ENCODE peak calls at places on chromosome 21, in seven cellular contexts. One of them, this sample, is unnamed.
A peak's percentile ranks its signal among the peaks of the same experiment; 100 is the strongest.

GRCh38 chr21:29190920-29191319 is 60.5 kb downstream of the MAP3K7CL start:
- DNase-seq in trophoblast cell: peak; percentile 14
- DNase-seq in IMR-90: peak; percentile 58
- DNase-seq in mesendoderm: no peak
- DNase-seq in neuronal stem cell: no peak
- DNase-seq in mesenchymal stem cell: peak; percentile 73
- DNase-seq in H1: no peak
- DNase-seq in this sample: no peak

GRCh38 chr21:40049031-40049958 is 182.1 kb downstream of the PCP4 start:
- DNase-seq in trophoblast cell: peak; percentile 19
- DNase-seq in IMR-90: peak; percentile 11
- DNase-seq in mesendoderm: no peak
- DNase-seq in neuronal stem cell: no peak
- DNase-seq in mesenchymal stem cell: no peak
- DNase-seq in H1: no peak
- DNase-seq in this sample: no peak

GRCh38 chr21:31555741-31556191 is 103.7 kb upstream of the SOD1 start:
- DNase-seq in trophoblast cell: no peak
- DNase-seq in IMR-90: no peak
- DNase-seq in mesendoderm: peak; percentile 92
- DNase-seq in neuronal stem cell: peak; percentile 76
- DNase-seq in mesenchymal stem cell: no peak
- DNase-seq in H1: peak; percentile 54
- DNase-seq in this sample: peak; percentile 63

GRCh38 chr21:31363720-31364119 is 19.7 kb upstream of the TIAM1 start:
- DNase-seq in trophoblast cell: no peak
- DNase-seq in IMR-90: no peak
- DNase-seq in mesendoderm: no peak
- DNase-seq in neuronal stem cell: no peak
- DNase-seq in mesenchymal stem cell: no peak
- DNase-seq in H1: no peak
- DNase-seq in this sample: no peak

GRCh38 chr21:39657091-39657689 is 44.5 kb downstream of the B3GALT5 start:
- DNase-seq in trophoblast cell: no peak
- DNase-seq in IMR-90: no peak
- DNase-seq in mesendoderm: no peak
- DNase-seq in neuronal stem cell: no peak
- DNase-seq in mesenchymal stem cell: no peak
- DNase-seq in H1: no peak
- DNase-seq in this sample: no peak

GRCh38 chr21:36320421-36321324 is 676 bp downstream of the MORC3 start:
- DNase-seq in trophoblast cell: peak; percentile 91
- DNase-seq in IMR-90: peak; percentile 73
- DNase-seq in mesendoderm: peak; percentile 75
- DNase-seq in neuronal stem cell: peak; percentile 61
- DNase-seq in mesenchymal stem cell: peak; percentile 84
- DNase-seq in H1: peak; percentile 79
- DNase-seq in this sample: peak; percentile 68

GRCh38 chr21:45128613-45129226 is 54.3 kb downstream of the ADARB1 start:
- DNase-seq in trophoblast cell: no peak
- DNase-seq in IMR-90: peak; percentile 76
- DNase-seq in mesendoderm: peak; percentile 70
- DNase-seq in neuronal stem cell: no peak
- DNase-seq in mesenchymal stem cell: peak; percentile 67
- DNase-seq in H1: peak; percentile 64
- DNase-seq in this sample: peak; percentile 63

GRCh38 chr21:39107739-39108138 is 75.5 kb downstream of the PSMG1 start:
- DNase-seq in trophoblast cell: no peak
- DNase-seq in IMR-90: no peak
- DNase-seq in mesendoderm: no peak
- DNase-seq in neuronal stem cell: no peak
- DNase-seq in mesenchymal stem cell: no peak
- DNase-seq in H1: peak; percentile 27
- DNase-seq in this sample: no peak

GRCh38 chr21:14687277-14687642 is 141.1 kb upstream of the SAMSN1 start:
- DNase-seq in trophoblast cell: peak; percentile 0
- DNase-seq in IMR-90: no peak
- DNase-seq in mesendoderm: no peak
- DNase-seq in neuronal stem cell: no peak
- DNase-seq in mesenchymal stem cell: no peak
- DNase-seq in H1: no peak
- DNase-seq in this sample: no peak

GRCh38 chr21:19999369-20000272 is 998.6 kb upstream of the NCAM2 start:
- DNase-seq in trophoblast cell: no peak
- DNase-seq in IMR-90: no peak
- DNase-seq in mesendoderm: no peak
- DNase-seq in neuronal stem cell: no peak
- DNase-seq in mesenchymal stem cell: peak; percentile 68
- DNase-seq in H1: no peak
- DNase-seq in this sample: no peak

GRCh38 chr21:21183092-21183491 is 184.9 kb downstream of the NCAM2 start:
- DNase-seq in trophoblast cell: no peak
- DNase-seq in IMR-90: peak; percentile 17
- DNase-seq in mesendoderm: no peak
- DNase-seq in neuronal stem cell: no peak
- DNase-seq in mesenchymal stem cell: no peak
- DNase-seq in H1: no peak
- DNase-seq in this sample: no peak

GRCh38 chr21:19475525-19475924 is 1071.9 kb upstream of the TMPRSS15 start:
- DNase-seq in trophoblast cell: no peak
- DNase-seq in IMR-90: no peak
- DNase-seq in mesendoderm: no peak
- DNase-seq in neuronal stem cell: no peak
- DNase-seq in mesenchymal stem cell: peak; percentile 32
- DNase-seq in H1: no peak
- DNase-seq in this sample: no peak

GRCh38 chr21:34553199-34553952 is 41.4 kb upstream of the KCNE1 start:
- DNase-seq in trophoblast cell: no peak
- DNase-seq in IMR-90: peak; percentile 82
- DNase-seq in mesendoderm: peak; percentile 79
- DNase-seq in neuronal stem cell: no peak
- DNase-seq in mesenchymal stem cell: peak; percentile 77
- DNase-seq in H1: no peak
- DNase-seq in this sample: no peak

GRCh38 chr21:34557261-34557660 is 45.3 kb upstream of the KCNE1 start:
- DNase-seq in trophoblast cell: no peak
- DNase-seq in IMR-90: no peak
- DNase-seq in mesendoderm: no peak
- DNase-seq in neuronal stem cell: no peak
- DNase-seq in mesenchymal stem cell: no peak
- DNase-seq in H1: no peak
- DNase-seq in this sample: no peak

GRCh38 chr21:34552324-34553198 is 40.6 kb upstream of the KCNE1 start:
- DNase-seq in trophoblast cell: peak; percentile 59
- DNase-seq in IMR-90: no peak
- DNase-seq in mesendoderm: no peak
- DNase-seq in neuronal stem cell: no peak
- DNase-seq in mesenchymal stem cell: peak; percentile 19
- DNase-seq in H1: no peak
- DNase-seq in this sample: no peak

GRCh38 chr21:34550400-34550799 is 38.4 kb upstream of the KCNE1 start:
- DNase-seq in trophoblast cell: no peak
- DNase-seq in IMR-90: no peak
- DNase-seq in mesendoderm: no peak
- DNase-seq in neuronal stem cell: no peak
- DNase-seq in mesenchymal stem cell: no peak
- DNase-seq in H1: no peak
- DNase-seq in this sample: no peak

DNA sequence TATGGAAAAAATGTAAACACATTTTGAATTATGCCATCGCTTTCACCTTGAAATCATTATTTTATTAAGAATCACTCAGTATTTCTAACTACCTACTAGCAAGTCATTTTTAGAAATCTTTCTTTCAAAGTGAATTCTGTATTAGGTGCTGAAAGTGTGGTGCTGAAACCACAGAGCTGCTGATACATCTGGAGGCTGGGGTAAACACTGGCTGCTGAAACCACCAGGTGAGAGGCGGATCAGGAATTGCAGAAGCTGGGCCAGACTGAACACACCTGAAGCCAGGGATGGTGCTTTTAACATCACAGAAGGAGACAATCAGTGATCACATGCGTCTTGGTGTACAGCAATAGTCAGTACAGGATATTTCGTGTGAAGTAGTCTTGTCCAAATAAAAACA is 42.2 kb upstream of the KCNE1 start:
- DNase-seq in trophoblast cell: no peak
- DNase-seq in IMR-90: no peak
- DNase-seq in mesendoderm: no peak
- DNase-seq in neuronal stem cell: no peak
- DNase-seq in mesenchymal stem cell: no peak
- DNase-seq in H1: no peak
- DNase-seq in this sample: no peak
- H3K27ac ChIP-seq in trophoblast cell: no peak overlapping the region
- H3K27ac ChIP-seq in IMR-90: peak overlapping the region; percentile 25
- H3K27ac ChIP-seq in mesendoderm: no peak overlapping the region
- H3K27ac ChIP-seq in neuronal stem cell: no peak overlapping the region
- H3K27ac ChIP-seq in mesenchymal stem cell: no peak overlapping the region
- H3K27ac ChIP-seq in H1: no peak overlapping the region
- H3K27ac ChIP-seq in this sample: no peak overlapping the region

GRCh38 chr21:43299441-43300277 is 127.3 kb downstream of the SIK1 start:
- DNase-seq in trophoblast cell: no peak
- DNase-seq in IMR-90: no peak
- DNase-seq in mesendoderm: no peak
- DNase-seq in neuronal stem cell: no peak
- DNase-seq in mesenchymal stem cell: no peak
- DNase-seq in H1: no peak
- DNase-seq in this sample: no peak
- H2BK5ac ChIP-seq in trophoblast cell: no peak overlapping the region
- H2BK5ac ChIP-seq in IMR-90: no peak overlapping the region
- H2BK5ac ChIP-seq in mesendoderm: no peak overlapping the region
- H2BK5ac ChIP-seq in neuronal stem cell: no peak overlapping the region
- H2BK5ac ChIP-seq in mesenchymal stem cell: no peak overlapping the region
- H2BK5ac ChIP-seq in H1: no peak overlapping the region
- H2BK5ac ChIP-seq in this sample: no peak overlapping the region

DNA sequence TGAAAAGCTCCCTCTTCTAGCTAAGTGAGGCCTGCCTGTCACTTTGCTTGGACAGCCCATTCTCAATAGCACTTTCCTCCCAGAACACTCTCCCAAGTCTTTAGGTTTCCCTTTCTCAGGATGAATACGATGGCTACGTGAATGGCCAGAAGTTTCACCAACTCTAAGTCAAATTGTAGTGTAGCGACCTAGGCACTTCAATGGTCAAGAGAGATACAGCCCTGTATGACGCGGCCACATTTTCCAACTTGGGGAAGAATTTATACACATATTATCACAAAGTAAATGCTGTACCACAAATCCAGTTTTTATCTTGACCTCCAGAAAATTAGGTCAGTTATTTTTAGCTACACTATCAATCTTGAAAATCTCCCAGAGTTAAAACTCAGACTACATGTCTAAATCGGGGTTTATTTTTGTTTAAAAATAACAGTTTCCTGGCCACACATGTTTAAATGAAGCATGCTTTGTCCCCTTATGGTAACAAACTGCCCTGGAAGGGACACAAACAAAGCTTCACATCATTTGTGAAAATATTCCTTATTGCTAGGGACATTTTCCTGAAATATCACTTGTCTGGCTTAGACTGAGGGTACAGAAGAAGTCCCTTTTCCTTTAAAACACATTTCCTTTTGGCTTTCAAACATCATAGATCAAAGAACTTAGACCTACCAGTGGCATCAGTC is 192.6 kb downstream of the GABPA start:
- DNase-seq in trophoblast cell: no peak
- DNase-seq in IMR-90: no peak
- DNase-seq in mesendoderm: no peak
- DNase-seq in neuronal stem cell: no peak
- DNase-seq in mesenchymal stem cell: peak; percentile 12
- DNase-seq in H1: no peak
- DNase-seq in this sample: no peak
- H3K27ac ChIP-seq in trophoblast cell: no peak overlapping the region
- H3K27ac ChIP-seq in IMR-90: no peak overlapping the region
- H3K27ac ChIP-seq in mesendoderm: no peak overlapping the region
- H3K27ac ChIP-seq in neuronal stem cell: no peak overlapping the region
- H3K27ac ChIP-seq in mesenchymal stem cell: no peak overlapping the region
- H3K27ac ChIP-seq in H1: no peak overlapping the region
- H3K27ac ChIP-seq in this sample: no peak overlapping the region

GRCh38 chr21:34623519-34623918 is 8.6 kb upstream of the RCAN1 start:
- DNase-seq in trophoblast cell: no peak
- DNase-seq in IMR-90: no peak
- DNase-seq in mesendoderm: no peak
- DNase-seq in neuronal stem cell: no peak
- DNase-seq in mesenchymal stem cell: no peak
- DNase-seq in H1: no peak
- DNase-seq in this sample: no peak
- H2BK5ac ChIP-seq in trophoblast cell: no peak overlapping the region
- H2BK5ac ChIP-seq in IMR-90: no peak overlapping the region
- H2BK5ac ChIP-seq in mesendoderm: no peak overlapping the region
- H2BK5ac ChIP-seq in neuronal stem cell: no peak overlapping the region
- H2BK5ac ChIP-seq in mesenchymal stem cell: no peak overlapping the region
- H2BK5ac ChIP-seq in H1: no peak overlapping the region
- H2BK5ac ChIP-seq in this sample: no peak overlapping the region

DNA sequence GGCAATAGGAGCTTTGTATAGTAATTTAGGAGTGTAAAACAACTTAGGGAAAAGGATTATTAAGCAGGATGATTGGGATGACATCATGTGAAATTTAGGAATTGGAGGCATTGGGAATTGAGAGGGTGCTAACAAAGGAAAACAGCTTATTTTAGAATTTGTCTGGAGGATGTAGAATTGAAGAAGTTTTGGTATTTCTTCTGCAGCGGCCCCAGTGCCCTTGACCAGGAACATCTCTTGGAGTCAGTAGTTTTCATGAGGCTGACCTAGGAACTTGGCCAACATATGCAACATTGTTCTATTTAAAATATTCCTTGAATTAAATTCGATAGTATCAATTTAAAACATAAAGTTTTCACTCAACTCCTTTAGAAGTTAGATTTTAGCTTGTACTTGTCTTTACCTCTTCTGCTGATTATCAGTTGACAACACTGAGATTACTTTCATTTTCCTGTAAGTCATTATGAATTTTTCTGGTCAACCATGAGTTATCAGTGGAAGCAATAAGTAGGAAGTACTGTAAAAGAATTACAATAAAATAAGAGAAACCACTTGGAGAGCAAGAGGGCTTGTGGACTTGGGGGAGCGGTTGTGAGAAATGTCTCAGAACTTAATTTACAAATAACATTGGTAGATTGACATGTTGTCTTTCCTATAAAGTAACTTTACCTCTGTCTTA is 52.8 kb downstream of the DYRK1A start:
- DNase-seq in trophoblast cell: no peak
- DNase-seq in IMR-90: no peak
- DNase-seq in mesendoderm: no peak
- DNase-seq in neuronal stem cell: no peak
- DNase-seq in mesenchymal stem cell: peak; percentile 20
- DNase-seq in H1: no peak
- DNase-seq in this sample: no peak
- H3K27ac ChIP-seq in trophoblast cell: no peak overlapping the region
- H3K27ac ChIP-seq in IMR-90: no peak overlapping the region
- H3K27ac ChIP-seq in mesendoderm: no peak overlapping the region
- H3K27ac ChIP-seq in neuronal stem cell: no peak overlapping the region
- H3K27ac ChIP-seq in mesenchymal stem cell: no peak overlapping the region
- H3K27ac ChIP-seq in H1: no peak overlapping the region
- H3K27ac ChIP-seq in this sample: no peak overlapping the region

This sample was measured in H9.